ENCODE peak calls at places on chromosome 16, in six cellular contexts. N is ovary, P is stomach, Y is K562, M is transverse colon, R is GM12878. E is an unnamed sample.

GRCh38 chr16:71870818-71871217 is 13.2 kb downstream of the ZNF821 start:
- DNase-seq in Y (no peak), P (no peak), N (no peak), R (no peak), M (no peak), E (no peak)

GRCh38 chr16:87965973-87966667 is 14.9 kb downstream of the BANP start:
- DNase-seq in Y (no peak), P (no peak), R (no peak), N (no peak), M (no peak), E (no peak)

GRCh38 chr16:87165885-87166284 is 151.3 kb downstream of the C16orf95 start:
- DNase-seq in P (no peak), Y (no peak), M (no peak), R (no peak), N (no peak), E (no peak)

GRCh38 chr16:4538386-4539235 is at the start of gene CDIP1:
- DNase-seq in M (peak), R (peak), P (peak), Y (peak), N (peak), E (peak)

GRCh38 chr16:84925092-84925772 is 86.1 kb downstream of the ZDHHC7 start:
- DNase-seq in M (peak), R (no peak), N (peak), P (peak), Y (peak), E (peak)

GRCh38 chr16:60107467-60107866 is 1373.4 kb upstream of the GOT2 start:
- DNase-seq in P (no peak), Y (no peak), M (no peak), R (no peak), N (no peak), E (no peak)

GRCh38 chr16:19815418-19815817 is 69.2 kb downstream of the GPRC5B start:
- DNase-seq in P (no peak), Y (no peak), N (no peak), M (no peak), R (no peak), E (no peak)

GRCh38 chr16:23504076-23504452 is 6.2 kb downstream of the GGA2 start:
- DNase-seq in Y (no peak), P (no peak), R (no peak), N (no peak), M (no peak), E (no peak)

GRCh38 chr16:74709477-74709877 is 8.8 kb upstream of the MLKL start:
- DNase-seq in R (no peak), N (peak), P (peak), Y (peak), M (peak), E (peak)

GRCh38 chr16:68234188-68235104 is 1.5 kb downstream of the ESRP2 start:
- DNase-seq in M (peak), Y (no peak), N (no peak), R (no peak), P (peak), E (peak)

GRCh38 chr16:89402962-89403361 is 87.4 kb downstream of the ANKRD11 start:
- DNase-seq in P (no peak), N (no peak), R (no peak), M (no peak), Y (no peak), E (no peak)

GRCh38 chr16:49776085-49776501 is 79.8 kb downstream of the ZNF423 start:
- DNase-seq in R (no peak), N (no peak), M (no peak), P (no peak), Y (no peak), E (no peak)

GRCh38 chr16:88922114-88922825 is 54.7 kb downstream of the CBFA2T3 start:
- DNase-seq in M (peak), N (no peak), R (no peak), P (peak), Y (no peak), E (peak)

GRCh38 chr16:21001262-21001661 is 100.7 kb downstream of the LYRM1 start:
- DNase-seq in M (peak), Y (peak), R (no peak), N (no peak), P (no peak), E (no peak)

GRCh38 chr16:55513616-55514015 is 4.7 kb downstream of the LPCAT2 start:
- DNase-seq in M (no peak), R (no peak), Y (no peak), P (no peak), N (no peak), E (no peak)

GRCh38 chr16:15648135-15648730 is 1.8 kb upstream of the NDE1 start:
- DNase-seq in P (no peak), R (no peak), Y (no peak), M (no peak), N (no peak), E (no peak)

GRCh38 chr16:86865866-86866675 is 287.7 kb downstream of the FOXL1 start:
- DNase-seq in Y (no peak), M (no peak), N (no peak), R (no peak), P (no peak), E (peak)

GRCh38 chr16:49491736-49492089 is 118.1 kb downstream of the C16orf78 start:
- DNase-seq in Y (no peak), M (peak), R (no peak), N (peak), P (no peak), E (peak)

GRCh38 chr16:13885700-13886099 is 34.3 kb upstream of the ERCC4 start:
- DNase-seq in P (no peak), N (no peak), R (no peak), M (no peak), Y (no peak), E (no peak)
- TF ChIP-seq EP300 in P (no peak), N (no peak), R (no peak), M (no peak), Y (no peak), E (no peak)

GRCh38 chr16:30065112-30065942 is at the start of gene ALDOA:
- DNase-seq in R (peak), N (peak), Y (peak), M (peak), P (peak), E (peak)
- TF ChIP-seq EP300 in R (peak), N (peak), Y (peak), M (no peak), P (peak), E (no peak)

DNA sequence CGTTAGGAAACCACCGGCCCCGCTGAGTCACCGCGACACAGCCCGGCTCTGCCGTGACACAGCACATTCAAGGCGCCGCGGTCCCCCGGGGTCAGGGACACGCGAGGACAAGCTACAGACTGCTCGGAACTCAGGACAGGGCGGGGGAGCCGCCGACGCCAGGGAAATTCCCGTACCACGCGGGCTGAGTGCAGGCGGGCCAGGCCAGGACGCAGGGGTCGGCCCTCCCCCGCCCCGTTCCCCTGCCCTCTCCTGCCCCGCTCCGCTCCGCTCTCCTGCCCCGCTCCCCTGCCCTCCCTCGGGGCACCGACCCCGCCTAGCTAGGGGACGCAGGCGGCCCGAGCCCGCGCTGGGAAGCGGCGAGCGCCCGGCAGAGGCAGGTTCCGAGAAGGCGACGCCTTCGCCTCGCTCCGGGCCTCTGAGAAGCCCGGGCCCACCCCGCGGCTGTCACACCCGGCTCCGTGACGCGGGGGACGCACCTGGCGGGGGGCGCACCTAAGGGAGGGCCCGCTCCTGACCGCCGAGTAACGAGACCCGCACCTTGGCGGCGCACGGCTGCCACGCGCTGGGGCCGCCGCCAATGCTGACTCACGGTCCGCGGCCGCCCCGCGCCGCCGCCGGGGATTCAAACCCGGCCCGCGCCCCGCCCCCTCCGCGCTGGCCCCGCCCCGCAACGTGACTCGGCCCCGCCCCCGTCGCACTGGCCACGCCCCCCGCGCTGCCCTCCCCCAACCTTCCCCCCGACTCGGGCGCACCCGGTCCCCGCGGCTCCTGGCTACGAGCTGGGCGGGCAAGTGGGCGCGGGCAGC is 27.5 kb downstream of the GNPTG start:
- DNase-seq in P (peak), R (no peak), Y (peak), M (peak), N (peak), E (peak)
- TF ChIP-seq EP300 in P (peak), R (no peak), Y (peak), M (no peak), N (no peak), E (no peak)

GRCh38 chr16:78199325-78200022 is 100.0 kb downstream of the WWOX start:
- DNase-seq in R (no peak), N (no peak), P (no peak), M (peak), Y (no peak), E (no peak)
- TF ChIP-seq EP300 in R (no peak), N (no peak), P (no peak), M (no peak), Y (no peak), E (no peak)

GRCh38 chr16:48129926-48130325 is 25.9 kb downstream of the ABCC12 start:
- DNase-seq in R (no peak), P (no peak), N (no peak), Y (no peak), M (no peak), E (no peak)

GRCh38 chr16:48125888-48126287 is 29.9 kb downstream of the ABCC12 start:
- DNase-seq in N (no peak), R (no peak), P (no peak), Y (no peak), M (no peak), E (no peak)

GRCh38 chr16:48124266-48124665 is 31.5 kb downstream of the ABCC12 start:
- DNase-seq in P (no peak), R (no peak), Y (no peak), N (no peak), M (no peak), E (no peak)

GRCh38 chr16:48128769-48129168 is 27.0 kb downstream of the ABCC12 start:
- DNase-seq in R (no peak), Y (no peak), M (no peak), N (no peak), P (no peak), E (no peak)

DNA sequence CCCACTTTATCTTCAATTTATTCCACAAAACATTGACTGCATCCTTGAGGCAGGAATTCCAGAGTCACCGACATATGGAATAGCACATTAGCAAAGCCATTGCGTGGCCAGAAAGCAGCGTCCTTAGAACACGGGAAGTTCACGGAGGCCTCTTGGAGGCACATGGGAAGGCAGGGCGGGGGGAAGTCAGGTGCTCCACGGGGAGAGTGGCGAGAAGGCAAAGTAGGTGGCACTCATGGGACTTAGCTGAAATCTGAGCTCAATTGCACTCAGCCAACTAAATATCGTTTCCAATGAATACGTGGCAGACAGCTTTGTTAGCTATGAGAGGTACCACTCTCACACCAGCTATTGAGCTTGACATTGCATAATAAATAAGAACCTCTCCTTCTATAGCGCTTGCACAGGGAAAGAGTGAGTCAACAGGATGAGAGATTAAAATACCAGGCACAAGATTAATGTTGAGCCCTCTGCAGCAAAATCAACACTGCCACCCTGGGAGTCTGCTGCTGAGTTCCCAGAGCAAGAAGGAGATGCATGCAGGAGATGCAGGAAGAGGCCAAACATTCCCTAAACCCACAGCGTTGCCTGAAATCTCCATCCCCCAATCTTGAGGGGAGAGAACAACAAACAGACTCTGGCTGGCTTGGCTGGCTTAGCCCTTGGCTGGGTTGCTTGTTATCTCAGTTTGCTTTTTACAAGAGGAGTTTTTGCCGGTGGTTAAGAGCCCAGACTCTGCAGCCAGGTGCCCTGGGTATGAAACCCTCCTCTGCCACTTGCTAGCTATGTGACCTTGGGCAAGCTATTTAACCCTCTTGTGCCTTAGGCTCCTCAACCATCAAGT is 28.8 kb downstream of the ABCC12 start:
- DNase-seq in Y (no peak), M (no peak), R (no peak), N (no peak), P (peak), E (no peak)
- TF ChIP-seq EP300 in Y (no peak), M (no peak), R (no peak), N (no peak), P (no peak), E (no peak)

GRCh38 chr16:57871457-57871856 is 69.2 kb upstream of the KIFC3 start:
- DNase-seq in M (no peak), R (no peak), P (no peak), N (no peak), Y (no peak), E (no peak)
- TF ChIP-seq EP300 in M (no peak), R (no peak), P (no peak), N (no peak), Y (no peak), E (no peak)

GRCh38 chr16:81808933-81809480 is 29.9 kb downstream of the PLCG2 start:
- DNase-seq in P (no peak), Y (no peak), N (no peak), M (peak), R (peak), E (no peak)

GRCh38 chr16:81806696-81807095 is 27.6 kb downstream of the PLCG2 start:
- DNase-seq in R (no peak), P (no peak), Y (no peak), M (no peak), N (no peak), E (no peak)

GRCh38 chr16:81807767-81808166 is 28.7 kb downstream of the PLCG2 start:
- DNase-seq in N (no peak), Y (no peak), R (no peak), P (no peak), M (no peak), E (no peak)

GRCh38 chr16:81803332-81803731 is 24.2 kb downstream of the PLCG2 start:
- DNase-seq in Y (no peak), N (no peak), M (no peak), R (no peak), P (no peak), E (no peak)

GRCh38 chr16:81804134-81804610 is 25.1 kb downstream of the PLCG2 start:
- DNase-seq in M (no peak), Y (no peak), P (no peak), R (no peak), N (no peak), E (no peak)
- TF ChIP-seq EP300 in M (no peak), Y (no peak), P (no peak), R (no peak), N (no peak), E (no peak)

GRCh38 chr16:9090960-9091866 is at the start of gene HAPSTR1:
- DNase-seq in P (peak), R (peak), Y (peak), N (peak), M (peak), E (peak)
- TF ChIP-seq EP300 in P (no peak), R (no peak), Y (peak), N (peak), M (no peak), E (no peak)

DNA sequence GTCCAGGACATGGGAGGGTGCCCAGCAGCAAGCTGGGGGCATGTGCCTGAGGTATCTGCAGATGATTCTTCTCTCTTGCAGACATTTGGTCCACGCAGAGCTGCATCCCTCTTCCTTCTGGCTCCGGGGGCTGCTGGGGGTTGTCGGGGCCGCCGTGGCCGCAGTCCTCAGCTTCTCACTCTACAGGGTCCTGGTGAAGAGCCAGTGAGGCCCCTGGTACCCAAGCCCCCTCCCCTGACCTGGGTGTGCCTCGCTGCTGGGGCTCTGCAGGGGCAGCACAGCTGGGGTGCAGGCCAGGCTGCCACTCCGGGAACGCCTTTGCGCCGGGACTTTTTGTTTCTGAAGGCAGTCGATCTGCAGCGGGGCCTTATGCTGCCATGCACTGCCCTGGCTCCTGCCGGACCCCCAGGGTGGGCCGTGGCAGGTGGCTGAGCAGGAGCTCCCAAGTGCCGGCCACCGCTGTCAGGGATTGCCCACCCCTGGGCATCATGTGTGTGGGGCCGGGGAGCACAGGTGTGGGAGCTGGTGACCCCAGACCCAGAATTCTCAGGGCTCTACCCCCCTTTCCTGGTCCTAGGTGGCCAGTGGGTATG is 2.0 kb upstream of the RHBDL1 start:
- DNase-seq in Y (no peak), M (no peak), R (no peak), P (no peak), N (no peak), E (no peak)
- TF ChIP-seq EP300 in Y (no peak), M (no peak), R (no peak), P (no peak), N (no peak), E (no peak)

GRCh38 chr16:83338138-83338537 is 469.6 kb upstream of the HSBP1 start:
- DNase-seq in P (no peak), R (no peak), M (no peak), Y (no peak), N (no peak), E (no peak)
- TF ChIP-seq EP300 in P (no peak), R (no peak), M (no peak), Y (no peak), N (no peak), E (no peak)